ENCODE peak calls at places on chromosomes 3 and 15, in eight cellular contexts. Z is stimulated activated CD8-positive, alpha-beta memory T cell treated with anti-CD3 and anti-CD28 coated beads, Interleukin-7, amount 100 ng/mL, for 48 hours; A is heart left ventricle; U is sciatic nerve; E is HL-60; L is GM23338; H is stimulated activated CD4-positive, alpha-beta T cell treated with anti-CD3 and anti-CD28 coated beads, Interleukin-2, amount 100 ng/mL, for 48 hours; J is activated gamma-delta T cell treated with Interleukin-2 at 50 U/mL for 16 hours. O is an unnamed sample.

GRCh38 chr15:28888302-28888894 is 2.6 kb downstream of the APBA2 start:
- DNase-seq in Z (no peak), A (no peak), U (no peak), E (no peak), L (no peak), H (no peak), J (no peak), O (no peak)

GRCh38 chr15:48939686-48940085 is 24.0 kb downstream of the SHC4 start:
- DNase-seq in Z (no peak), A (no peak), U (no peak), E (no peak), L (no peak), H (no peak), J (no peak), O (no peak)

GRCh38 chr3:195854628-195855300 is 43.0 kb upstream of the MUC4 start:
- DNase-seq in Z (no peak), A (peak), U (no peak), E (no peak), L (no peak), H (no peak), J (no peak), O (no peak)

GRCh38 chr3:31444220-31445142 is 88.2 kb upstream of the STT3B start:
- DNase-seq in Z (no peak), A (no peak), U (no peak), E (no peak), L (no peak), H (no peak), J (no peak), O (no peak)

GRCh38 chr15:31262901-31263671 is 63.5 kb upstream of the KLF13 start:
- DNase-seq in Z (no peak), A (peak), U (peak), E (peak), L (no peak), H (no peak), J (no peak), O (no peak)

GRCh38 chr3:111735271-111735758 is 123.8 kb upstream of the PHLDB2 start:
- DNase-seq in Z (no peak), A (no peak), U (no peak), E (no peak), L (no peak), H (peak), J (no peak), O (no peak)

GRCh38 chr3:127786358-127787070 is 35.8 kb downstream of the MGLL start:
- DNase-seq in Z (no peak), A (peak), U (peak), E (no peak), L (no peak), H (no peak), J (no peak), O (no peak)

GRCh38 chr3:171329759-171330158 is 130.4 kb downstream of the TNIK start:
- DNase-seq in Z (no peak), A (no peak), U (no peak), E (no peak), L (no peak), H (no peak), J (no peak), O (no peak)

GRCh38 chr3:192892981-192893827 is 24.5 kb downstream of the MB21D2 start:
- DNase-seq in Z (peak), A (peak), U (peak), E (no peak), L (peak), H (peak), J (peak), O (no peak)

GRCh38 chr3:25885544-25885943 is 95.7 kb downstream of the OXSM start:
- DNase-seq in Z (no peak), A (no peak), U (no peak), E (no peak), L (no peak), H (no peak), J (no peak), O (no peak)

O was measured in iPS DF 6.9.